ENCODE peak calls at places on chromosomes 11 and 22, in nine cellular contexts. J, L, S, Z, H, T, O, X and Q are unnamed samples.

GRCh38 chr22:31343235-31344191 is 2.6 kb downstream of the PATZ1 start:
- DNase-seq in Z (peak; percentile 49), L (peak; percentile 44), S (peak; percentile 78), O (no peak), T (peak; percentile 58), H (peak; percentile 76), X (peak; percentile 32), J (no peak), Q (no peak)

GRCh38 chr11:119529936-119530335 is 107.0 kb upstream of the THY1 start:
- DNase-seq in J (no peak), O (no peak), T (no peak), S (no peak), X (no peak), Z (no peak), H (no peak), L (no peak), Q (no peak)

GRCh38 chr11:2138436-2139117 is 612 bp downstream of the IGF2 start:
- DNase-seq in S (no peak), L (no peak), X (peak; percentile 24), H (peak; percentile 42), Z (no peak), T (no peak), O (no peak), J (no peak), Q (no peak)

GRCh38 chr22:25564979-25565677 is 653 bp downstream of the GRK3 start:
- DNase-seq in J (peak; percentile 3), T (peak; percentile 16), O (no peak), L (no peak), Z (peak; percentile 40), X (peak; percentile 11), S (no peak), H (peak; percentile 61), Q (peak; percentile 44)

GRCh38 chr11:43278302-43278956 is 33.4 kb upstream of the API5 start:
- DNase-seq in H (peak; percentile 23), Z (peak; percentile 65), S (peak; percentile 27), T (peak; percentile 1), O (peak; percentile 34), J (peak; percentile 27), X (no peak), L (peak; percentile 44), Q (peak; percentile 53)

GRCh38 chr11:124746621-124747243 is 5.3 kb downstream of the VSIG2 start:
- DNase-seq in L (peak; percentile 42), O (no peak), T (no peak), X (peak; percentile 76), Z (peak; percentile 88), S (peak; percentile 43), J (peak; percentile 85), H (peak; percentile 90), Q (peak; percentile 59)

GRCh38 chr11:118263694-118264567 is at the start of gene MPZL2:
- DNase-seq in J (no peak), L (peak; percentile 17), Z (no peak), H (peak; percentile 42), O (peak; percentile 62), X (peak; percentile 32), T (no peak), S (no peak), Q (peak; percentile 39)

GRCh38 chr11:131691558-131692041 is 321.2 kb downstream of the NTM start:
- DNase-seq in L (peak; percentile 65), X (no peak), J (no peak), T (no peak), H (peak; percentile 72), O (peak; percentile 31), Z (no peak), S (no peak), Q (peak; percentile 4)

GRCh38 chr11:97290444-97291041 is 900.7 kb downstream of the JRKL start:
- DNase-seq in O (peak; percentile 46), H (no peak), L (no peak), X (no peak), S (peak; percentile 34), J (no peak), T (no peak), Z (no peak), Q (peak; percentile 29)

GRCh38 chr11:35007277-35007676 is 90.9 kb downstream of the PDHX start:
- DNase-seq in Z (no peak), T (no peak), O (no peak), S (no peak), L (no peak), H (no peak), J (no peak), X (no peak), Q (no peak)